ENCODE peak calls at places on chromosomes 2 and 18, in seven cellular contexts. One of them, this sample, is unnamed.

GRCh38 chr2:224927011-224927410 is 115.3 kb downstream of the DOCK10 start:
- DNase-seq in tibial artery: no peak
- DNase-seq in adipocyte: no peak
- DNase-seq in CD8-positive, alpha-beta T cell: no peak
- DNase-seq in hepatocyte: no peak
- DNase-seq in neuronal stem cell: no peak
- DNase-seq in MM.1S: no peak
- DNase-seq in this sample: no peak

GRCh38 chr2:201730651-201731280 is 32.3 kb upstream of the MPP4 start:
- DNase-seq in hepatocyte: no peak
- DNase-seq in tibial artery: no peak
- DNase-seq in adipocyte: no peak
- DNase-seq in MM.1S: no peak
- DNase-seq in CD8-positive, alpha-beta T cell: no peak
- DNase-seq in neuronal stem cell: no peak
- DNase-seq in this sample: no peak

GRCh38 chr2:231604101-231604684 is 11.5 kb downstream of the TEX44 start:
- DNase-seq in CD8-positive, alpha-beta T cell: peak; percentile 31
- DNase-seq in adipocyte: no peak
- DNase-seq in neuronal stem cell: no peak
- DNase-seq in hepatocyte: no peak
- DNase-seq in MM.1S: no peak
- DNase-seq in tibial artery: peak; percentile 41
- DNase-seq in this sample: peak; percentile 46

GRCh38 chr18:76351961-76352581 is 143.0 kb downstream of the ZNF516 start:
- DNase-seq in MM.1S: no peak
- DNase-seq in hepatocyte: peak; percentile 78
- DNase-seq in adipocyte: peak; percentile 89
- DNase-seq in tibial artery: peak; percentile 60
- DNase-seq in neuronal stem cell: no peak
- DNase-seq in CD8-positive, alpha-beta T cell: no peak
- DNase-seq in this sample: peak; percentile 86

GRCh38 chr2:105812180-105813044 is 67.7 kb downstream of the NCK2 start:
- DNase-seq in adipocyte: peak; percentile 21
- DNase-seq in hepatocyte: peak; percentile 73
- DNase-seq in CD8-positive, alpha-beta T cell: no peak
- DNase-seq in MM.1S: peak; percentile 89
- DNase-seq in tibial artery: peak; percentile 43
- DNase-seq in neuronal stem cell: peak; percentile 6
- DNase-seq in this sample: peak; percentile 76

GRCh38 chr2:238274152-238274865 is 14.1 kb downstream of the PER2 start:
- DNase-seq in neuronal stem cell: no peak
- DNase-seq in tibial artery: no peak
- DNase-seq in MM.1S: no peak
- DNase-seq in adipocyte: no peak
- DNase-seq in hepatocyte: peak; percentile 54
- DNase-seq in CD8-positive, alpha-beta T cell: no peak
- DNase-seq in this sample: no peak

GRCh38 chr2:183125659-183126341 is 1.6 kb downstream of the NUP35 start:
- DNase-seq in neuronal stem cell: no peak
- DNase-seq in CD8-positive, alpha-beta T cell: no peak
- DNase-seq in MM.1S: no peak
- DNase-seq in hepatocyte: no peak
- DNase-seq in adipocyte: no peak
- DNase-seq in tibial artery: no peak
- DNase-seq in this sample: no peak

GRCh38 chr2:101766871-101767739 is 69.6 kb downstream of the MAP4K4 start:
- DNase-seq in hepatocyte: no peak
- DNase-seq in adipocyte: peak; percentile 84
- DNase-seq in neuronal stem cell: peak; percentile 81
- DNase-seq in MM.1S: no peak
- DNase-seq in tibial artery: no peak
- DNase-seq in CD8-positive, alpha-beta T cell: no peak
- DNase-seq in this sample: peak; percentile 46

GRCh38 chr2:111706481-111707001 is 177.5 kb downstream of the ANAPC1 start:
- DNase-seq in MM.1S: peak; percentile 81
- DNase-seq in neuronal stem cell: no peak
- DNase-seq in CD8-positive, alpha-beta T cell: no peak
- DNase-seq in hepatocyte: no peak
- DNase-seq in adipocyte: no peak
- DNase-seq in tibial artery: no peak
- DNase-seq in this sample: no peak

GRCh38 chr2:73107211-73107926 is 5.4 kb downstream of the RAB11FIP5 start:
- DNase-seq in MM.1S: peak; percentile 16
- DNase-seq in hepatocyte: no peak
- DNase-seq in neuronal stem cell: no peak
- DNase-seq in tibial artery: peak; percentile 23
- DNase-seq in adipocyte: peak; percentile 20
- DNase-seq in CD8-positive, alpha-beta T cell: no peak
- DNase-seq in this sample: peak; percentile 74

GRCh38 chr2:165901595-165901994 is 52.0 kb downstream of the TTC21B start:
- DNase-seq in neuronal stem cell: no peak
- DNase-seq in MM.1S: no peak
- DNase-seq in hepatocyte: no peak
- DNase-seq in tibial artery: no peak
- DNase-seq in CD8-positive, alpha-beta T cell: no peak
- DNase-seq in adipocyte: no peak
- DNase-seq in this sample: no peak

GRCh38 chr18:60568211-60568610 is 195.6 kb upstream of the MC4R start:
- DNase-seq in neuronal stem cell: no peak
- DNase-seq in MM.1S: no peak
- DNase-seq in adipocyte: no peak
- DNase-seq in CD8-positive, alpha-beta T cell: no peak
- DNase-seq in tibial artery: no peak
- DNase-seq in hepatocyte: no peak
- DNase-seq in this sample: no peak

GRCh38 chr2:218398437-218399390 is 954 bp upstream of the CTDSP1 start:
- DNase-seq in neuronal stem cell: peak; percentile 31
- DNase-seq in adipocyte: peak; percentile 96
- DNase-seq in hepatocyte: peak; percentile 96
- DNase-seq in tibial artery: peak; percentile 83
- DNase-seq in MM.1S: no peak
- DNase-seq in CD8-positive, alpha-beta T cell: peak; percentile 64
- DNase-seq in this sample: peak; percentile 86

GRCh38 chr2:202031261-202031986 is 2.2 kb upstream of the FZD7 start:
- DNase-seq in tibial artery: no peak
- DNase-seq in adipocyte: peak; percentile 64
- DNase-seq in MM.1S: no peak
- DNase-seq in hepatocyte: no peak
- DNase-seq in neuronal stem cell: no peak
- DNase-seq in CD8-positive, alpha-beta T cell: no peak
- DNase-seq in this sample: no peak

GRCh38 chr2:178397002-178397605 is 53.9 kb downstream of the PRKRA start:
- DNase-seq in adipocyte: peak; percentile 87
- DNase-seq in tibial artery: no peak
- DNase-seq in neuronal stem cell: peak; percentile 24
- DNase-seq in MM.1S: peak; percentile 71
- DNase-seq in hepatocyte: peak; percentile 67
- DNase-seq in CD8-positive, alpha-beta T cell: no peak
- DNase-seq in this sample: no peak

GRCh38 chr2:230930928-230931555 is 6.0 kb upstream of the GPR55 start:
- DNase-seq in adipocyte: no peak
- DNase-seq in CD8-positive, alpha-beta T cell: no peak
- DNase-seq in hepatocyte: no peak
- DNase-seq in neuronal stem cell: no peak
- DNase-seq in MM.1S: no peak
- DNase-seq in tibial artery: no peak
- DNase-seq in this sample: no peak

GRCh38 chr2:234110219-234110618 is 59.7 kb downstream of the SPP2 start:
- DNase-seq in neuronal stem cell: no peak
- DNase-seq in adipocyte: no peak
- DNase-seq in MM.1S: no peak
- DNase-seq in hepatocyte: no peak
- DNase-seq in tibial artery: no peak
- DNase-seq in CD8-positive, alpha-beta T cell: no peak
- DNase-seq in this sample: no peak

GRCh38 chr18:56711706-56712445 is 60.7 kb downstream of the WDR7 start:
- DNase-seq in hepatocyte: no peak
- DNase-seq in neuronal stem cell: no peak
- DNase-seq in CD8-positive, alpha-beta T cell: no peak
- DNase-seq in tibial artery: no peak
- DNase-seq in MM.1S: no peak
- DNase-seq in adipocyte: peak; percentile 34
- DNase-seq in this sample: no peak

GRCh38 chr2:240139666-240140393 is 628 bp downstream of the OTOS start:
- DNase-seq in MM.1S: no peak
- DNase-seq in adipocyte: no peak
- DNase-seq in tibial artery: peak; percentile 6
- DNase-seq in CD8-positive, alpha-beta T cell: no peak
- DNase-seq in hepatocyte: no peak
- DNase-seq in neuronal stem cell: peak; percentile 58
- DNase-seq in this sample: no peak

GRCh38 chr2:150063950-150064549 is 423.4 kb downstream of the RND3 start:
- DNase-seq in CD8-positive, alpha-beta T cell: no peak
- DNase-seq in neuronal stem cell: peak; percentile 14
- DNase-seq in adipocyte: no peak
- DNase-seq in MM.1S: no peak
- DNase-seq in hepatocyte: no peak
- DNase-seq in tibial artery: no peak
- DNase-seq in this sample: no peak

GRCh38 chr18:621181-621580 is 24.4 kb downstream of the CLUL1 start:
- DNase-seq in adipocyte: peak; percentile 32
- DNase-seq in tibial artery: no peak
- DNase-seq in MM.1S: no peak
- DNase-seq in hepatocyte: no peak
- DNase-seq in CD8-positive, alpha-beta T cell: no peak
- DNase-seq in neuronal stem cell: no peak
- DNase-seq in this sample: peak; percentile 53

GRCh38 chr2:138536302-138536701 is 34.7 kb downstream of the SPOPL start:
- DNase-seq in MM.1S: no peak
- DNase-seq in tibial artery: no peak
- DNase-seq in CD8-positive, alpha-beta T cell: no peak
- DNase-seq in hepatocyte: no peak
- DNase-seq in neuronal stem cell: no peak
- DNase-seq in adipocyte: no peak
- DNase-seq in this sample: no peak

DNA sequence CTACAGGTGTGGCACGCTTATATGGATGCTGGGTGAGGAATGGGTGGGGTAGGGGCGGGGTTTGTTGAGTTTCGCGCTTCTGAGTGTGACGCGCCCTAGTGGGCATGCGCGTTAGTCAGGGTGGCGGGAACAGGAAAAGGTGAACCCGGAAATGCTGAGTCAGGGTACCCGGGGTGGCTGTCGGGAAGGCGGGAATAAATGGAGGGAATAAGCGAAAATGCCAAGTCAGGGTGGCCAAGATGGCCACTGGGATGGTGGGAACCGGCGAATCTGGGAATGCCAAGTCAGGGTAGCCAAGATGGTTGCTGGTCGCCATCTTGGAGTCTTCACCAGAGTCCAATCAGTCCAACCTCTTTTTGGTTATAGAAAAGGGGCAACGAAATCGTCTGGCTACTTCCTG is 585.0 kb downstream of the SUCLG1 start:
- DNase-seq in CD8-positive, alpha-beta T cell: no peak
- DNase-seq in neuronal stem cell: no peak
- DNase-seq in adipocyte: no peak
- DNase-seq in hepatocyte: no peak
- DNase-seq in tibial artery: no peak
- DNase-seq in MM.1S: no peak
- DNase-seq in this sample: no peak
- H3K4me3 ChIP-seq in CD8-positive, alpha-beta T cell: no peak overlapping the region
- H3K4me3 ChIP-seq in neuronal stem cell: no peak overlapping the region
- H3K4me3 ChIP-seq in adipocyte: no peak overlapping the region
- H3K4me3 ChIP-seq in hepatocyte: no peak overlapping the region
- H3K4me3 ChIP-seq in tibial artery: no peak overlapping the region
- H3K4me3 ChIP-seq in MM.1S: no peak overlapping the region
- H3K4me3 ChIP-seq in this sample: no peak overlapping the region

GRCh38 chr2:423479-423878 is 135.6 kb upstream of the ALKAL2 start:
- DNase-seq in hepatocyte: no peak
- DNase-seq in tibial artery: no peak
- DNase-seq in neuronal stem cell: no peak
- DNase-seq in CD8-positive, alpha-beta T cell: no peak
- DNase-seq in adipocyte: no peak
- DNase-seq in MM.1S: no peak
- DNase-seq in this sample: no peak
- H3K9me3 ChIP-seq in hepatocyte: no peaks in the 10 kb centered on the region
- H3K9me3 ChIP-seq in tibial artery: no peaks in the 10 kb centered on the region
- H3K9me3 ChIP-seq in neuronal stem cell: no peaks in the 10 kb centered on the region
- H3K9me3 ChIP-seq in CD8-positive, alpha-beta T cell: no peaks in the 10 kb centered on the region
- H3K9me3 ChIP-seq in adipocyte: no peaks in the 10 kb centered on the region
- H3K9me3 ChIP-seq in MM.1S: no peaks in the 10 kb centered on the region
- H3K9me3 ChIP-seq in this sample: no peaks in the 10 kb centered on the region

GRCh38 chr2:53770264-53770663 is 2.7 kb downstream of the CHAC2 start:
- DNase-seq in CD8-positive, alpha-beta T cell: no peak
- DNase-seq in tibial artery: no peak
- DNase-seq in hepatocyte: no peak
- DNase-seq in MM.1S: no peak
- DNase-seq in neuronal stem cell: no peak
- DNase-seq in adipocyte: no peak
- DNase-seq in this sample: no peak

GRCh38 chr2:53765749-53766148 is 1.9 kb upstream of the CHAC2 start:
- DNase-seq in tibial artery: no peak
- DNase-seq in CD8-positive, alpha-beta T cell: no peak
- DNase-seq in neuronal stem cell: no peak
- DNase-seq in adipocyte: no peak
- DNase-seq in hepatocyte: no peak
- DNase-seq in MM.1S: peak; percentile 10
- DNase-seq in this sample: no peak

GRCh38 chr2:53767405-53768232 is at the start of gene CHAC2:
- DNase-seq in neuronal stem cell: peak; percentile 74
- DNase-seq in MM.1S: peak; percentile 89
- DNase-seq in CD8-positive, alpha-beta T cell: peak; percentile 86
- DNase-seq in adipocyte: peak; percentile 94
- DNase-seq in tibial artery: peak; percentile 81
- DNase-seq in hepatocyte: peak; percentile 92
- DNase-seq in this sample: peak; percentile 83

GRCh38 chr2:53768233-53768542 is 584 bp downstream of the CHAC2 start:
- DNase-seq in hepatocyte: peak; percentile 54
- DNase-seq in CD8-positive, alpha-beta T cell: no peak
- DNase-seq in adipocyte: peak; percentile 64
- DNase-seq in tibial artery: no peak
- DNase-seq in MM.1S: no peak
- DNase-seq in neuronal stem cell: peak; percentile 37
- DNase-seq in this sample: peak; percentile 46

GRCh38 chr2:53769318-53769945 is 1.8 kb downstream of the CHAC2 start:
- DNase-seq in neuronal stem cell: no peak
- DNase-seq in tibial artery: no peak
- DNase-seq in adipocyte: no peak
- DNase-seq in CD8-positive, alpha-beta T cell: peak; percentile 20
- DNase-seq in MM.1S: no peak
- DNase-seq in hepatocyte: no peak
- DNase-seq in this sample: no peak
- H3K4me3 ChIP-seq in neuronal stem cell: peak overlapping the region; percentile 82
- H3K4me3 ChIP-seq in tibial artery: no peak overlapping the region
- H3K4me3 ChIP-seq in adipocyte: no peak overlapping the region
- H3K4me3 ChIP-seq in CD8-positive, alpha-beta T cell: no peak overlapping the region
- H3K4me3 ChIP-seq in MM.1S: peak overlapping the region; percentile 85
- H3K4me3 ChIP-seq in hepatocyte: no peak overlapping the region
- H3K4me3 ChIP-seq in this sample: no peak overlapping the region

GRCh38 chr18:71678144-71678543 is 866.0 kb downstream of the CBLN2 start:
- DNase-seq in tibial artery: no peak
- DNase-seq in adipocyte: no peak
- DNase-seq in neuronal stem cell: no peak
- DNase-seq in MM.1S: no peak
- DNase-seq in CD8-positive, alpha-beta T cell: no peak
- DNase-seq in hepatocyte: no peak
- DNase-seq in this sample: no peak

DNA sequence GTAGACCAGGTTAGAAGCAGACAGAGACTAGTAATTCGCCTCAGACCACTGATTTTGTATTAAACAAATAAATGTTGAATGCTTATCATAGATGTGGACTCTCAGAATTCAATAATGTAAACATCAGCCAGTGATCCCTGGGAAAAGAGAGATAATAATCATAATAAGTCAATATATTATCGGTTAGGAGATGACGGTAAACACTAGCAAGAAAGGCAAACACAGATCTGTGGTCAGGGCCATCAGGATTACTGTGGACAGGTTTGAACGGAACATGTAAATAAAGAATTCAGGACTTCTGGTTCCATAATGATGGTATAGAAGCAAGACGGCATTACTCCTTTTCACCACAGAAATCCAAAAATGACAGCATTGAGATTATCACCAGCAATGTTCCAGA is 861.6 kb downstream of the CBLN2 start:
- DNase-seq in CD8-positive, alpha-beta T cell: no peak
- DNase-seq in hepatocyte: no peak
- DNase-seq in neuronal stem cell: no peak
- DNase-seq in adipocyte: no peak
- DNase-seq in MM.1S: no peak
- DNase-seq in tibial artery: no peak
- DNase-seq in this sample: no peak
- H3K9me3 ChIP-seq in CD8-positive, alpha-beta T cell: no peaks in the 10 kb centered on the region
- H3K9me3 ChIP-seq in hepatocyte: no peaks in the 10 kb centered on the region
- H3K9me3 ChIP-seq in neuronal stem cell: no peaks in the 10 kb centered on the region
- H3K9me3 ChIP-seq in adipocyte: peaks cover 3% of the 10 kb centered on the region
- H3K9me3 ChIP-seq in MM.1S: no peaks in the 10 kb centered on the region
- H3K9me3 ChIP-seq in tibial artery: no peaks in the 10 kb centered on the region
- H3K9me3 ChIP-seq in this sample: peaks cover 2% of the 10 kb centered on the region

This sample was measured in MG63.